ENCODE peak calls at places on chromosomes 3 and 15, in ten cellular contexts. One of them, this sample, is unnamed.

GRCh38 chr15:82566690-82567089 is 26.4 kb upstream of the RPS17 start:
- DNase-seq in GM13976: no peak
- DNase-seq in mesothelial cell of epicardium: no peak
- DNase-seq in NB4: no peak
- DNase-seq in cardiac fibroblast: no peak
- DNase-seq in kidney: no peak
- DNase-seq in right lobe of liver: no peak
- DNase-seq in GM23338: no peak
- DNase-seq in progenitor cell of endocrine pancreas: no peak
- DNase-seq in epithelial cell of esophagus: no peak
- DNase-seq in this sample: no peak

GRCh38 chr3:192444096-192444790 is 283.1 kb downstream of the FGF12 start:
- DNase-seq in GM13976: peak
- DNase-seq in mesothelial cell of epicardium: peak
- DNase-seq in NB4: peak
- DNase-seq in cardiac fibroblast: peak
- DNase-seq in kidney: peak
- DNase-seq in right lobe of liver: peak
- DNase-seq in GM23338: peak
- DNase-seq in progenitor cell of endocrine pancreas: peak
- DNase-seq in epithelial cell of esophagus: peak
- DNase-seq in this sample: peak

GRCh38 chr15:84822774-84823579 is 5.8 kb downstream of the ALPK3 start:
- DNase-seq in GM13976: no peak
- DNase-seq in mesothelial cell of epicardium: no peak
- DNase-seq in NB4: no peak
- DNase-seq in cardiac fibroblast: no peak
- DNase-seq in kidney: no peak
- DNase-seq in right lobe of liver: no peak
- DNase-seq in GM23338: no peak
- DNase-seq in progenitor cell of endocrine pancreas: no peak
- DNase-seq in epithelial cell of esophagus: no peak
- DNase-seq in this sample: no peak

GRCh38 chr3:124696011-124696410 is 34.2 kb upstream of the UMPS start:
- DNase-seq in GM13976: no peak
- DNase-seq in mesothelial cell of epicardium: no peak
- DNase-seq in NB4: no peak
- DNase-seq in cardiac fibroblast: no peak
- DNase-seq in kidney: no peak
- DNase-seq in right lobe of liver: no peak
- DNase-seq in GM23338: no peak
- DNase-seq in progenitor cell of endocrine pancreas: no peak
- DNase-seq in epithelial cell of esophagus: no peak
- DNase-seq in this sample: no peak

GRCh38 chr15:67670647-67671305 is 128.3 kb downstream of the MAP2K5 start:
- DNase-seq in GM13976: no peak
- DNase-seq in mesothelial cell of epicardium: no peak
- DNase-seq in NB4: no peak
- DNase-seq in cardiac fibroblast: peak
- DNase-seq in kidney: no peak
- DNase-seq in right lobe of liver: no peak
- DNase-seq in GM23338: no peak
- DNase-seq in progenitor cell of endocrine pancreas: no peak
- DNase-seq in epithelial cell of esophagus: no peak
- DNase-seq in this sample: no peak

GRCh38 chr3:11118181-11118682 is 36.1 kb upstream of the HRH1 start:
- DNase-seq in GM13976: no peak
- DNase-seq in mesothelial cell of epicardium: no peak
- DNase-seq in NB4: no peak
- DNase-seq in cardiac fibroblast: peak
- DNase-seq in kidney: no peak
- DNase-seq in right lobe of liver: no peak
- DNase-seq in GM23338: no peak
- DNase-seq in progenitor cell of endocrine pancreas: no peak
- DNase-seq in epithelial cell of esophagus: peak
- DNase-seq in this sample: no peak

GRCh38 chr15:51917493-51917892 is 54.1 kb downstream of the LEO1 start:
- DNase-seq in GM13976: no peak
- DNase-seq in mesothelial cell of epicardium: no peak
- DNase-seq in NB4: peak
- DNase-seq in cardiac fibroblast: peak
- DNase-seq in kidney: no peak
- DNase-seq in right lobe of liver: no peak
- DNase-seq in GM23338: peak
- DNase-seq in progenitor cell of endocrine pancreas: no peak
- DNase-seq in epithelial cell of esophagus: peak
- DNase-seq in this sample: peak

GRCh38 chr3:104952587-104952986 is 414.1 kb upstream of the ALCAM start:
- DNase-seq in GM13976: no peak
- DNase-seq in mesothelial cell of epicardium: no peak
- DNase-seq in NB4: no peak
- DNase-seq in cardiac fibroblast: peak
- DNase-seq in kidney: no peak
- DNase-seq in right lobe of liver: no peak
- DNase-seq in GM23338: no peak
- DNase-seq in progenitor cell of endocrine pancreas: no peak
- DNase-seq in epithelial cell of esophagus: peak
- DNase-seq in this sample: no peak

GRCh38 chr3:196323016-196323415 is 5.0 kb upstream of the DYNLT2B start:
- DNase-seq in GM13976: no peak
- DNase-seq in mesothelial cell of epicardium: no peak
- DNase-seq in NB4: peak
- DNase-seq in cardiac fibroblast: no peak
- DNase-seq in kidney: no peak
- DNase-seq in right lobe of liver: no peak
- DNase-seq in GM23338: no peak
- DNase-seq in progenitor cell of endocrine pancreas: no peak
- DNase-seq in epithelial cell of esophagus: no peak
- DNase-seq in this sample: no peak
- TF ChIP-seq CTCF in GM13976: no peak
- TF ChIP-seq CTCF in mesothelial cell of epicardium: no peak
- TF ChIP-seq CTCF in NB4: no peak
- TF ChIP-seq CTCF in cardiac fibroblast: no peak
- TF ChIP-seq CTCF in kidney: no peak
- TF ChIP-seq CTCF in right lobe of liver: no peak
- TF ChIP-seq CTCF in GM23338: no peak
- TF ChIP-seq CTCF in progenitor cell of endocrine pancreas: no peak
- TF ChIP-seq CTCF in epithelial cell of esophagus: no peak
- TF ChIP-seq CTCF in this sample: no peak

GRCh38 chr3:71511037-71511436 is 72.5 kb downstream of the FOXP1 start:
- DNase-seq in GM13976: no peak
- DNase-seq in mesothelial cell of epicardium: no peak
- DNase-seq in NB4: peak
- DNase-seq in cardiac fibroblast: peak
- DNase-seq in kidney: no peak
- DNase-seq in right lobe of liver: no peak
- DNase-seq in GM23338: no peak
- DNase-seq in progenitor cell of endocrine pancreas: no peak
- DNase-seq in epithelial cell of esophagus: peak
- DNase-seq in this sample: no peak

GRCh38 chr3:71511446-71511845 is 72.1 kb downstream of the FOXP1 start:
- DNase-seq in GM13976: no peak
- DNase-seq in mesothelial cell of epicardium: no peak
- DNase-seq in NB4: no peak
- DNase-seq in cardiac fibroblast: no peak
- DNase-seq in kidney: no peak
- DNase-seq in right lobe of liver: no peak
- DNase-seq in GM23338: no peak
- DNase-seq in progenitor cell of endocrine pancreas: no peak
- DNase-seq in epithelial cell of esophagus: no peak
- DNase-seq in this sample: no peak

GRCh38 chr3:71512000-71512399 is 71.5 kb downstream of the FOXP1 start:
- DNase-seq in GM13976: peak
- DNase-seq in mesothelial cell of epicardium: no peak
- DNase-seq in NB4: peak
- DNase-seq in cardiac fibroblast: no peak
- DNase-seq in kidney: no peak
- DNase-seq in right lobe of liver: no peak
- DNase-seq in GM23338: peak
- DNase-seq in progenitor cell of endocrine pancreas: no peak
- DNase-seq in epithelial cell of esophagus: peak
- DNase-seq in this sample: no peak

GRCh38 chr3:71509024-71509423 is 74.5 kb downstream of the FOXP1 start:
- DNase-seq in GM13976: no peak
- DNase-seq in mesothelial cell of epicardium: no peak
- DNase-seq in NB4: no peak
- DNase-seq in cardiac fibroblast: no peak
- DNase-seq in kidney: no peak
- DNase-seq in right lobe of liver: no peak
- DNase-seq in GM23338: no peak
- DNase-seq in progenitor cell of endocrine pancreas: no peak
- DNase-seq in epithelial cell of esophagus: no peak
- DNase-seq in this sample: no peak

DNA sequence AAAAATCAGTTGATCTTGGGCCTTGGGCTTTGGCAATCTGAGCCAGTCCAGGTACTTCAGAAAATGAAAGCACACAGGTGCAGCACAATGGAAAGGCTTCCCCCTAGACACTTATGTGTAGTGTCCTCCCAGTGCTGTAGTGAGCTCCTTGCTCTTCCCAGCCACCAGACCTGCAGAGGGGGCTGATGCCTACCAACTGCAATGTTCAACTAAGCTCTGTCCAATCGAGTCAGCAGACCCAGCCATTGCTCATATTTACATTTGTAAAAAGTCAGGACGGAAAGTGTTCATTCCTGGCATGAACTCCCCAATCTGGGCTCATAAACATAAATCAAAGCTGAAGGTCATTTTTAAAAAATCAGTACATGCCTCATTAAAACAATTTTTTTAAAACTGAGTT is 73.0 kb downstream of the FOXP1 start:
- DNase-seq in GM13976: no peak
- DNase-seq in mesothelial cell of epicardium: no peak
- DNase-seq in NB4: no peak
- DNase-seq in cardiac fibroblast: peak
- DNase-seq in kidney: no peak
- DNase-seq in right lobe of liver: no peak
- DNase-seq in GM23338: no peak
- DNase-seq in progenitor cell of endocrine pancreas: no peak
- DNase-seq in epithelial cell of esophagus: no peak
- DNase-seq in this sample: no peak
- TF ChIP-seq CTCF in GM13976: no peak
- TF ChIP-seq CTCF in mesothelial cell of epicardium: no peak
- TF ChIP-seq CTCF in NB4: no peak
- TF ChIP-seq CTCF in cardiac fibroblast: peak
- TF ChIP-seq CTCF in kidney: no peak
- TF ChIP-seq CTCF in right lobe of liver: no peak
- TF ChIP-seq CTCF in GM23338: no peak
- TF ChIP-seq CTCF in progenitor cell of endocrine pancreas: no peak
- TF ChIP-seq CTCF in epithelial cell of esophagus: no peak
- TF ChIP-seq CTCF in this sample: no peak

GRCh38 chr3:99529265-99529664 is 109.1 kb upstream of the COL8A1 start:
- DNase-seq in GM13976: no peak
- DNase-seq in mesothelial cell of epicardium: no peak
- DNase-seq in NB4: no peak
- DNase-seq in cardiac fibroblast: no peak
- DNase-seq in kidney: no peak
- DNase-seq in right lobe of liver: no peak
- DNase-seq in GM23338: no peak
- DNase-seq in progenitor cell of endocrine pancreas: no peak
- DNase-seq in epithelial cell of esophagus: no peak
- DNase-seq in this sample: no peak

GRCh38 chr3:99536555-99537314 is 101.7 kb upstream of the COL8A1 start:
- DNase-seq in GM13976: no peak
- DNase-seq in mesothelial cell of epicardium: no peak
- DNase-seq in NB4: no peak
- DNase-seq in cardiac fibroblast: peak
- DNase-seq in kidney: no peak
- DNase-seq in right lobe of liver: no peak
- DNase-seq in GM23338: no peak
- DNase-seq in progenitor cell of endocrine pancreas: no peak
- DNase-seq in epithelial cell of esophagus: no peak
- DNase-seq in this sample: no peak

GRCh38 chr3:99534951-99535704 is 103.3 kb upstream of the COL8A1 start:
- DNase-seq in GM13976: no peak
- DNase-seq in mesothelial cell of epicardium: no peak
- DNase-seq in NB4: no peak
- DNase-seq in cardiac fibroblast: peak
- DNase-seq in kidney: no peak
- DNase-seq in right lobe of liver: no peak
- DNase-seq in GM23338: peak
- DNase-seq in progenitor cell of endocrine pancreas: no peak
- DNase-seq in epithelial cell of esophagus: peak
- DNase-seq in this sample: no peak

GRCh38 chr3:99537416-99537815 is 101.0 kb upstream of the COL8A1 start:
- DNase-seq in GM13976: no peak
- DNase-seq in mesothelial cell of epicardium: no peak
- DNase-seq in NB4: no peak
- DNase-seq in cardiac fibroblast: no peak
- DNase-seq in kidney: no peak
- DNase-seq in right lobe of liver: no peak
- DNase-seq in GM23338: no peak
- DNase-seq in progenitor cell of endocrine pancreas: no peak
- DNase-seq in epithelial cell of esophagus: no peak
- DNase-seq in this sample: no peak

DNA sequence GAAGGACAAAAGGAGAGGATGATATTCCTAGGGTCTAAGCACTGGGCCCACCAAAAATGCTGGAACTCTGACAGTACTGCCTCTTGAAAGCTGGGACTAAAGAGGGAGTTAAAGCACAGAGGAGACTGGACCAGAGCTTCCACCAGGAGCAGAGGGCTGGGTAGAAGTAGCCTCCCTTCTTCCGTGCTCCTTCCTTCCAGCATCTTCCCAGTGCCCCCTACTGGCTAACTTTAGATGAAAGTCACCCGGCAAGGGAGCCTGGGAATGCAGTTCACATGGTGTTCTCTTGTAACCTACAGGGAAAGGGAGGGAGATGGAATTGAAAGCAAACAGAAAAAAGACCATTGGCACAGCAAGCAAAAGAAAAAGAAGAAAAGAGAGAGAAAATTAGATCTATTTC is 106.1 kb upstream of the COL8A1 start:
- DNase-seq in GM13976: peak
- DNase-seq in mesothelial cell of epicardium: no peak
- DNase-seq in NB4: peak
- DNase-seq in cardiac fibroblast: peak
- DNase-seq in kidney: no peak
- DNase-seq in right lobe of liver: no peak
- DNase-seq in GM23338: peak
- DNase-seq in progenitor cell of endocrine pancreas: peak
- DNase-seq in epithelial cell of esophagus: peak
- DNase-seq in this sample: peak
- TF ChIP-seq CTCF in GM13976: peak
- TF ChIP-seq CTCF in mesothelial cell of epicardium: no peak
- TF ChIP-seq CTCF in NB4: peak
- TF ChIP-seq CTCF in cardiac fibroblast: peak
- TF ChIP-seq CTCF in kidney: peak
- TF ChIP-seq CTCF in right lobe of liver: peak
- TF ChIP-seq CTCF in GM23338: peak
- TF ChIP-seq CTCF in progenitor cell of endocrine pancreas: peak
- TF ChIP-seq CTCF in epithelial cell of esophagus: peak
- TF ChIP-seq CTCF in this sample: peak

DNA sequence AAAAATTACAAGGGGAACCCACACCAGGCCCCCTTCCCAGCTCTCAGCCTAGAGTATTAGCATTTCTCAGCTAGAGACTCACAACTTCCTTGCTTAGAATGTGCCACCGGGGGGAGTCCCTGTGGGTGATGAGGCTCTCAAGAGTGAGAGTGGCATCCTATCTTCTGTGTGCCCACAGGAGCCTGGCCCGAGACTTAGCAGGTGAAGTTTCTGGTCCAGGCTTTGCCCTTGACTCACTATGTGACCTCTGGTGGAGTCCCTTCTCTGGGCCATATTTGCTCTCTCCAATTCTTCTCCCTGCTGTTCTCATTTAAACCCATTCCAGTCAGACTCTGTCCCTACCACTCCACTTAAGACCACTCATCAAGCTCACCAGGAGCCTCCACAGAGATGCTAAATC is 18.1 kb downstream of the CLK3 start:
- DNase-seq in GM13976: no peak
- DNase-seq in mesothelial cell of epicardium: no peak
- DNase-seq in NB4: no peak
- DNase-seq in cardiac fibroblast: no peak
- DNase-seq in kidney: no peak
- DNase-seq in right lobe of liver: no peak
- DNase-seq in GM23338: no peak
- DNase-seq in progenitor cell of endocrine pancreas: no peak
- DNase-seq in epithelial cell of esophagus: no peak
- DNase-seq in this sample: no peak
- TF ChIP-seq CTCF in GM13976: no peak
- TF ChIP-seq CTCF in mesothelial cell of epicardium: no peak
- TF ChIP-seq CTCF in NB4: no peak
- TF ChIP-seq CTCF in cardiac fibroblast: no peak
- TF ChIP-seq CTCF in kidney: no peak
- TF ChIP-seq CTCF in right lobe of liver: no peak
- TF ChIP-seq CTCF in GM23338: no peak
- TF ChIP-seq CTCF in progenitor cell of endocrine pancreas: no peak
- TF ChIP-seq CTCF in epithelial cell of esophagus: no peak
- TF ChIP-seq CTCF in this sample: no peak